ENCODE peak calls at places on chromosome 5, in eight cellular contexts. Y is activated CD8-positive, alpha-beta memory T cell treated with anti-CD3 and anti-CD28 coated beads for 24 hours; S is Calu3; P is NCI-H510A treated with DMSO at 0.1 percent for 48 hours; T is activated CD4-positive, alpha-beta T cell treated with anti-CD3 and anti-CD28 coated beads, Interleukin-2, amount 10 ng/mL, durations not matched to agents 24 days and 14 days; R is GM10248; U is HTR-8/SVneo; C is anterior cingulate cortex. G is an unnamed sample.

GRCh38 chr5:141821430-141821925 is 56.7 kb downstream of the PCDH1 start:
- DNase-seq in Y (no peak), S (no peak), P (no peak), T (no peak), R (no peak), U (peak), C (peak), G (no peak)

GRCh38 chr5:165573445-165573844 is 2068.0 kb downstream of the MAT2B start:
- DNase-seq in Y (no peak), S (peak), P (no peak), T (no peak), R (no peak), U (no peak), C (no peak), G (no peak)

GRCh38 chr5:82497242-82497641 is 219.1 kb upstream of the RPS23 start:
- DNase-seq in Y (no peak), S (no peak), P (no peak), T (no peak), R (no peak), U (no peak), C (no peak), G (no peak)

GRCh38 chr5:107072440-107072839 is 598.3 kb downstream of the EFNA5 start:
- DNase-seq in Y (no peak), S (no peak), P (no peak), T (no peak), R (no peak), U (no peak), C (no peak), G (no peak)

GRCh38 chr5:15695171-15695676 is 195.2 kb downstream of the FBXL7 start:
- DNase-seq in Y (no peak), S (no peak), P (no peak), T (no peak), R (no peak), U (peak), C (no peak), G (no peak)

GRCh38 chr5:172223901-172224873 is 30.2 kb downstream of the EFCAB9 start:
- DNase-seq in Y (peak), S (no peak), P (no peak), T (peak), R (peak), U (no peak), C (no peak), G (peak)

GRCh38 chr5:39639618-39640078 is 214.9 kb upstream of the DAB2 start:
- DNase-seq in Y (no peak), S (no peak), P (no peak), T (no peak), R (no peak), U (no peak), C (no peak), G (no peak)

GRCh38 chr5:125928663-125929062 is 494.5 kb upstream of the GRAMD2B start:
- DNase-seq in Y (no peak), S (no peak), P (no peak), T (no peak), R (no peak), U (no peak), C (no peak), G (no peak)